ENCODE peak calls at places on chromosomes 6 and 20, in four cellular contexts. One of them, this sample, is unnamed.

GRCh38 chr20:8018928-8019177 is 708 bp downstream of the TMX4 start:
- DNase-seq in aorta: no peak
- DNase-seq in psoas muscle: no peak
- DNase-seq in cardiac fibroblast: peak
- DNase-seq in this sample: no peak

GRCh38 chr20:50919567-50919966 is 11.7 kb downstream of the ADNP start:
- DNase-seq in aorta: peak
- DNase-seq in psoas muscle: peak
- DNase-seq in cardiac fibroblast: peak
- DNase-seq in this sample: peak

GRCh38 chr6:57242505-57242904 is 20.4 kb upstream of the RAB23 start:
- DNase-seq in cardiac fibroblast: peak
- DNase-seq in psoas muscle: no peak
- DNase-seq in aorta: no peak
- DNase-seq in this sample: no peak

GRCh38 chr20:33733654-33734576 is 2.1 kb downstream of the ZNF341 start:
- DNase-seq in aorta: peak
- DNase-seq in cardiac fibroblast: peak
- DNase-seq in psoas muscle: no peak
- DNase-seq in this sample: no peak

GRCh38 chr6:80329496-80329895 is 223.0 kb downstream of the BCKDHB start:
- DNase-seq in cardiac fibroblast: no peak
- DNase-seq in psoas muscle: no peak
- DNase-seq in aorta: no peak
- DNase-seq in this sample: no peak

GRCh38 chr20:4667836-4668235 is 53.9 kb upstream of the PRND start:
- DNase-seq in cardiac fibroblast: no peak
- DNase-seq in aorta: no peak
- DNase-seq in psoas muscle: no peak
- DNase-seq in this sample: no peak

GRCh38 chr6:6925391-6926164 is 182.2 kb upstream of the RREB1 start:
- DNase-seq in cardiac fibroblast: peak
- DNase-seq in aorta: no peak
- DNase-seq in psoas muscle: peak
- DNase-seq in this sample: peak

GRCh38 chr6:102798631-102799030 is 1405.1 kb downstream of the GRIK2 start:
- DNase-seq in psoas muscle: no peak
- DNase-seq in aorta: no peak
- DNase-seq in cardiac fibroblast: no peak
- DNase-seq in this sample: no peak

GRCh38 chr6:37495199-37495913 is 4.3 kb downstream of the CCDC167 start:
- DNase-seq in cardiac fibroblast: no peak
- DNase-seq in psoas muscle: no peak
- DNase-seq in aorta: no peak
- DNase-seq in this sample: no peak

GRCh38 chr6:105835373-105835772 is 250.8 kb upstream of the PRDM1 start:
- DNase-seq in aorta: no peak
- DNase-seq in cardiac fibroblast: peak
- DNase-seq in psoas muscle: no peak
- DNase-seq in this sample: no peak

GRCh38 chr6:81401970-81402690 is 350.4 kb downstream of the TENT5A start:
- DNase-seq in aorta: no peak
- DNase-seq in cardiac fibroblast: peak
- DNase-seq in psoas muscle: no peak
- DNase-seq in this sample: no peak

GRCh38 chr6:143802833-143803565 is 40.1 kb upstream of the LTV1 start:
- DNase-seq in aorta: no peak
- DNase-seq in cardiac fibroblast: peak
- DNase-seq in psoas muscle: no peak
- DNase-seq in this sample: no peak

GRCh38 chr6:2158596-2159271 is 86.7 kb downstream of the GMDS start:
- DNase-seq in cardiac fibroblast: peak
- DNase-seq in aorta: no peak
- DNase-seq in psoas muscle: no peak
- DNase-seq in this sample: no peak

GRCh38 chr6:41641352-41641925 is 3.2 kb downstream of the MDFI start:
- DNase-seq in aorta: no peak
- DNase-seq in psoas muscle: no peak
- DNase-seq in cardiac fibroblast: no peak
- DNase-seq in this sample: no peak

GRCh38 chr6:82959385-82959941 is 106.2 kb downstream of the UBE3D start:
- DNase-seq in psoas muscle: no peak
- DNase-seq in aorta: no peak
- DNase-seq in cardiac fibroblast: no peak
- DNase-seq in this sample: no peak

GRCh38 chr6:145373826-145374225 is 361.5 kb downstream of the EPM2A start:
- DNase-seq in psoas muscle: no peak
- DNase-seq in cardiac fibroblast: no peak
- DNase-seq in aorta: no peak
- DNase-seq in this sample: no peak

GRCh38 chr6:145368075-145368474 is 367.2 kb downstream of the EPM2A start:
- DNase-seq in aorta: no peak
- DNase-seq in psoas muscle: no peak
- DNase-seq in cardiac fibroblast: no peak
- DNase-seq in this sample: no peak

GRCh38 chr6:145370559-145370958 is 364.8 kb downstream of the EPM2A start:
- DNase-seq in psoas muscle: no peak
- DNase-seq in aorta: no peak
- DNase-seq in cardiac fibroblast: no peak
- DNase-seq in this sample: no peak

GRCh38 chr6:145374566-145374965 is 360.8 kb downstream of the EPM2A start:
- DNase-seq in cardiac fibroblast: no peak
- DNase-seq in aorta: no peak
- DNase-seq in psoas muscle: no peak
- DNase-seq in this sample: no peak

GRCh38 chr6:145372671-145373123 is 362.6 kb downstream of the EPM2A start:
- DNase-seq in cardiac fibroblast: peak
- DNase-seq in psoas muscle: no peak
- DNase-seq in aorta: no peak
- DNase-seq in this sample: no peak
- H3K4me3 ChIP-seq in cardiac fibroblast: peak
- H3K4me3 ChIP-seq in psoas muscle: peak
- H3K4me3 ChIP-seq in aorta: peak
- H3K4me3 ChIP-seq in this sample: peak

DNA sequence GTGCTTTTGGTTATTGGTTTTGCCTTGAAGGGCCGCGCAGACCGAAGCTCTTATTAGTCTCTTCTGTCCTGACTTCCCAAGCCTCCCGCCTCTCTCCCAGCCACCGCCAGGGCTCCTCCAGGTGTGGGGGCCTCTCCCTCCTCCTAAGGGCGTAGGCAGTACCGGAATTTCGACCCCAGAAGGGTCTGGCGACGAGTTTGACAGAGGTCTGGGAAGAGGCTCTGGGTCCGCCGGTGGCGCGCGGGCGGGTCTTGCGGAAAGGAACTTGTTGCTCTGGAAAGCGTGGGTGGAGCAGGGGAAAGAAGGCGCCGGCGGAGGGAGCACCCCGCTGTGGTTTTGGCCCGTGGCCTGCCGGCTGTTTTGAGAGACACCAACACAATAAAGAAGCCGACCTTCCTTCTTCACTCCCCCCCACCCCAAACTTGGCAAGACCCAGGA is 1.8 kb downstream of the PCSK2 start:
- DNase-seq in cardiac fibroblast: no peak
- DNase-seq in psoas muscle: no peak
- DNase-seq in aorta: peak
- DNase-seq in this sample: no peak
- H3K4me3 ChIP-seq in cardiac fibroblast: no peak
- H3K4me3 ChIP-seq in psoas muscle: no peak
- H3K4me3 ChIP-seq in aorta: no peak
- H3K4me3 ChIP-seq in this sample: no peak

GRCh38 chr20:58388028-58388601 is 914 bp upstream of the VAPB start:
- DNase-seq in cardiac fibroblast: no peak
- DNase-seq in aorta: no peak
- DNase-seq in psoas muscle: no peak
- DNase-seq in this sample: no peak
- H3K4me3 ChIP-seq in cardiac fibroblast: no peak
- H3K4me3 ChIP-seq in aorta: no peak
- H3K4me3 ChIP-seq in psoas muscle: peak
- H3K4me3 ChIP-seq in this sample: peak

DNA sequence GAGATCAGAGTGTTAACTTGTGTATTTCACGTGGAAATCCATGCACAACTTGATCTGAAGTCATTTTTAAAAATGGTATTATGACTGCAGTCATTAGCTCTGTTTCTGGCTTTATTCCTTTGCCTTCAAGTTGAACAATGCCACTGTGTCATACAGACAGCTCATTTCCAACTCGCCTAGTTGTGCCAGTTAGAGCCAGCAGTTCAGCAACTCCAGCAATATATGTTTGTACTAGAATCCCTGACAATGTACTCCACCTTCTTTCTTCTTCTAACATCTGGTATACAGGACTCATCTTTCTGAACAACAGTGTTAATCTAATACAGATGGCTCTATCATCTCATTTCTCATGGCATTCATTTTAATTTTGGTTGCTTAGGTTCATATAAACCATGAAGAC is 418.3 kb upstream of the POU3F2 start:
- DNase-seq in psoas muscle: no peak
- DNase-seq in cardiac fibroblast: no peak
- DNase-seq in aorta: no peak
- DNase-seq in this sample: no peak
- H3K4me3 ChIP-seq in psoas muscle: no peak
- H3K4me3 ChIP-seq in cardiac fibroblast: no peak
- H3K4me3 ChIP-seq in aorta: no peak
- H3K4me3 ChIP-seq in this sample: no peak

GRCh38 chr6:159645659-159646058 is 47.4 kb downstream of the SOD2 start:
- DNase-seq in aorta: no peak
- DNase-seq in cardiac fibroblast: peak
- DNase-seq in psoas muscle: no peak
- DNase-seq in this sample: no peak
- H3K4me3 ChIP-seq in aorta: no peak
- H3K4me3 ChIP-seq in cardiac fibroblast: no peak
- H3K4me3 ChIP-seq in psoas muscle: no peak
- H3K4me3 ChIP-seq in this sample: no peak

GRCh38 chr6:34891296-34891695 is 2.2 kb downstream of the ANKS1A start:
- DNase-seq in psoas muscle: no peak
- DNase-seq in aorta: no peak
- DNase-seq in cardiac fibroblast: no peak
- DNase-seq in this sample: no peak
- H3K4me3 ChIP-seq in psoas muscle: peak
- H3K4me3 ChIP-seq in aorta: no peak
- H3K4me3 ChIP-seq in cardiac fibroblast: no peak
- H3K4me3 ChIP-seq in this sample: no peak

DNA sequence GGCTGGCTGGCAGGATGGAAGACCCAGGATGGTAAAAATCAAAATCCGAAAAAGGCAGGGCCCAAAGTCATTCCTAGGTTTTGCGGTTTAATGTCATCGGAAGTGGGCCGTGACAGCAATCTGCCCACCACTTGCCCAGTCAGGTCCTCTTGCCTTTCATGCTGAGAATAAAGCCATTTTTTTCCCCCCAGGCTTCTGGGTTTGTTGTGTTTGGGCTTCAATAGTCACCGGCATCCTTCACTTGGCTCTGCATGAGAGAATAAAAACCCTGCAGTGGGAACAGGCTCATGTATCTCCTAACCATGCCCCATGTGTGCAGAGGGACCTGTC is 56.1 kb downstream of the MEP1A start:
- DNase-seq in aorta: no peak
- DNase-seq in cardiac fibroblast: no peak
- DNase-seq in psoas muscle: no peak
- DNase-seq in this sample: no peak
- H3K4me3 ChIP-seq in aorta: no peak
- H3K4me3 ChIP-seq in cardiac fibroblast: no peak
- H3K4me3 ChIP-seq in psoas muscle: no peak
- H3K4me3 ChIP-seq in this sample: no peak

DNA sequence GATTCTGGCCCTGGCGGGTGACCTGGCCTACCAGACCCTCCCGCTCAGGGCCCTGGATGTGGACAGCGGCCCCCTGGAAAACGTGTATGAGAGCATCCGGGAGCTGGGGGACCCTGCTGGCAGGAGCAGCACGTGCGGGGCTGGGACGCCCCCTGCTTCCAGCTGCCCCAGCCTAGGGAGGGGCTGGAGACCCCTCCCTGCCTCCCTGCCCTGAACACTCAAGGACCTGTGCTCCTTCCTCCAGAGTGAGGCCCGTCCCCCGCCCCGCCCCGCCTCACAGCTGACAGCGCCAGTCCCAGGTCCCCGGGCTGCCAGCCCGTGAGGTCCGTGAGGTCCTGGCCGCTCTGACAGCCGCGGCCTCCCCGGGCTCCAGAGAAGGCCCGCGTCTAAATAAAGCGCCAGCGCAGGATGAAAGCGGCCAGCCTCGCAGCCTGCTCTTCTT is 868 bp upstream of the SLC2A4RG start:
- DNase-seq in aorta: peak
- DNase-seq in cardiac fibroblast: peak
- DNase-seq in psoas muscle: peak
- DNase-seq in this sample: peak
- H3K4me3 ChIP-seq in aorta: peak
- H3K4me3 ChIP-seq in cardiac fibroblast: no peak
- H3K4me3 ChIP-seq in psoas muscle: peak
- H3K4me3 ChIP-seq in this sample: peak

GRCh38 chr6:5541751-5542432 is 280.6 kb downstream of the FARS2 start:
- DNase-seq in cardiac fibroblast: peak
- DNase-seq in psoas muscle: no peak
- DNase-seq in aorta: no peak
- DNase-seq in this sample: no peak
- H3K4me3 ChIP-seq in cardiac fibroblast: no peak
- H3K4me3 ChIP-seq in psoas muscle: no peak
- H3K4me3 ChIP-seq in aorta: no peak
- H3K4me3 ChIP-seq in this sample: no peak

GRCh38 chr20:32583581-32584045 is 1.5 kb downstream of the NOL4L start:
- DNase-seq in psoas muscle: no peak
- DNase-seq in cardiac fibroblast: no peak
- DNase-seq in aorta: no peak
- DNase-seq in this sample: no peak
- H3K4me3 ChIP-seq in psoas muscle: peak
- H3K4me3 ChIP-seq in cardiac fibroblast: peak
- H3K4me3 ChIP-seq in aorta: peak
- H3K4me3 ChIP-seq in this sample: peak